ENCODE peak calls at places on chromosome 2, in six cellular contexts. R is left lung; V is effector memory CD4-positive, alpha-beta T cell; M is psoas muscle; W is cardiac muscle cell; T is HCT116. E is an unnamed sample.

GRCh38 chr2:86622409-86622877 is 1.2 kb downstream of the RNF103 start:
- DNase-seq in M (no peak), T (no peak), R (no peak), W (peak; percentile 22), V (no peak), E (peak; percentile 17)

GRCh38 chr2:1605659-1606400 is 138.5 kb downstream of the PXDN start:
- DNase-seq in V (no peak), R (no peak), T (no peak), M (peak; percentile 38), W (peak; percentile 40), E (no peak)

GRCh38 chr2:1911811-1912210 is 167.5 kb upstream of the PXDN start:
- DNase-seq in R (no peak), V (no peak), W (no peak), T (no peak), M (no peak), E (no peak)

GRCh38 chr2:150165479-150165878 is 322.0 kb downstream of the RND3 start:
- DNase-seq in T (no peak), W (peak; percentile 48), V (no peak), R (no peak), M (no peak), E (no peak)

GRCh38 chr2:183680573-183680972 is 556.3 kb downstream of the NUP35 start:
- DNase-seq in V (no peak), R (no peak), W (no peak), T (no peak), M (no peak), E (no peak)

GRCh38 chr2:120670371-120670770 is 65.3 kb upstream of the GLI2 start:
- DNase-seq in T (no peak), V (no peak), W (no peak), M (no peak), R (no peak), E (no peak)

GRCh38 chr2:10457846-10458563 is 9.9 kb upstream of the ODC1 start:
- DNase-seq in W (peak; percentile 74), T (no peak), R (peak; percentile 18), M (no peak), V (no peak), E (no peak)

GRCh38 chr2:144516417-144516980 is 3.4 kb downstream of the ZEB2 start:
- DNase-seq in W (no peak), R (peak; percentile 85), M (peak; percentile 45), T (no peak), V (no peak), E (no peak)

GRCh38 chr2:71974846-71975245 is 172.8 kb downstream of the CYP26B1 start:
- DNase-seq in W (peak; percentile 64), M (no peak), V (no peak), R (no peak), T (no peak), E (no peak)

GRCh38 chr2:12856934-12857660 is 140.4 kb downstream of the TRIB2 start:
- DNase-seq in R (no peak), V (no peak), T (no peak), M (no peak), W (peak; percentile 87), E (peak; percentile 83)

GRCh38 chr2:236712304-236712703 is 142.7 kb downstream of the ACKR3 start:
- DNase-seq in M (no peak), V (no peak), R (no peak), W (peak; percentile 32), T (no peak), E (no peak)

GRCh38 chr2:200156140-200156858 is 150.2 kb upstream of the SPATS2L start:
- DNase-seq in V (no peak), W (peak; percentile 90), R (no peak), T (no peak), M (no peak), E (no peak)

GRCh38 chr2:84841577-84841976 is 39.3 kb downstream of the TRABD2A start:
- DNase-seq in W (no peak), R (no peak), V (no peak), T (no peak), M (no peak), E (no peak)

GRCh38 chr2:211085056-211085680 is 528.8 kb downstream of the CPS1 start:
- DNase-seq in M (no peak), T (peak; percentile 44), W (peak; percentile 57), R (no peak), V (no peak), E (peak; percentile 3)

GRCh38 chr2:127094509-127095366 is 12.2 kb downstream of the BIN1 start:
- DNase-seq in W (no peak), V (no peak), T (no peak), R (peak; percentile 78), M (peak; percentile 88), E (no peak)

GRCh38 chr2:100683231-100683630 is 120.4 kb downstream of the PDCL3 start:
- DNase-seq in T (no peak), V (no peak), W (no peak), R (no peak), M (no peak), E (no peak)

GRCh38 chr2:133292267-133292666 is 276.0 kb downstream of the NCKAP5 start:
- DNase-seq in T (no peak), V (no peak), M (no peak), R (no peak), W (no peak), E (no peak)

GRCh38 chr2:46812381-46813024 is 103.1 kb downstream of the MCFD2 start:
- DNase-seq in M (peak; percentile 82), V (no peak), T (no peak), R (no peak), W (peak; percentile 98), E (no peak)

GRCh38 chr2:109604597-109604996 is 9.2 kb downstream of the SEPTIN10 start:
- DNase-seq in R (peak; percentile 80), W (peak; percentile 23), T (peak; percentile 87), V (no peak), M (no peak), E (no peak)

GRCh38 chr2:177161741-177162440 is 50.7 kb upstream of the HNRNPA3 start:
- DNase-seq in W (peak; percentile 57), V (no peak), T (no peak), M (no peak), R (no peak), E (peak; percentile 29)

GRCh38 chr2:189421644-189422043 is 19.6 kb upstream of the WDR75 start:
- DNase-seq in T (no peak), W (peak; percentile 87), R (no peak), V (no peak), M (no peak), E (no peak)
- H3K4me1 ChIP-seq in T (no peaks in the 10 kb centered on the region), W (no peaks in the 10 kb centered on the region), R (no peaks in the 10 kb centered on the region), V (no peaks in the 10 kb centered on the region), M (no peaks in the 10 kb centered on the region), E (no peaks in the 10 kb centered on the region)

GRCh38 chr2:42925742-42926437 is 133.5 kb upstream of the HAAO start:
- DNase-seq in M (peak; percentile 43), V (no peak), R (no peak), W (no peak), T (no peak), E (no peak)
- H3K27ac ChIP-seq in M (peak overlapping the region; percentile 81), V (no peak overlapping the region), R (peak overlapping the region; percentile 73), W (no peak overlapping the region), T (no peak overlapping the region), E (no peak overlapping the region)

DNA sequence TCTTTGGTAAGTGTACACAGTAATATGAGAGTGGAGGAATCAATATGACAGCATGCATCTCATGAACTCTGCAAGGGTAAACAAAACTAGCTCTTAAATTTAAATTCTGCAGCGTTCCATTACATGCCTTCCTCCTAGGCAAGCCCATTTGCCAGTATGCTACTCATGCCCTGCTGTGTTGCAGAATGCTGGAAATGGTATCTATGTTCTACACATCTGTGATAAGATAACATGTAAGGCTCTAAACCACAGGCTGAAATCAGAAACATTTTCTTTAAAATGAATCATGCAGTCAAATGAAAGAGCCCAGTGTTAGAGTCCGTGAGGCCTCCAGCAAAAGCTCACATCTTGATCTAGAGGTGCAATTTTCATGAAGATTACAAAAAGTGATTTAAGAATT is 112.8 kb upstream of the FN1 start:
- DNase-seq in M (no peak), R (no peak), V (no peak), T (no peak), W (peak; percentile 87), E (no peak)
- H3K4me1 ChIP-seq in M (no peaks in the 10 kb centered on the region), R (no peaks in the 10 kb centered on the region), V (no peaks in the 10 kb centered on the region), T (no peaks in the 10 kb centered on the region), W (no peaks in the 10 kb centered on the region), E (no peaks in the 10 kb centered on the region)

GRCh38 chr2:140947236-140947635 is 1183.6 kb downstream of the LRP1B start:
- DNase-seq in R (no peak), M (no peak), T (no peak), V (no peak), W (no peak), E (no peak)
- H3K27ac ChIP-seq in R (no peak overlapping the region), M (no peak overlapping the region), T (no peak overlapping the region), V (no peak overlapping the region), W (no peak overlapping the region), E (no peak overlapping the region)

GRCh38 chr2:213235741-213236140 is 48.5 kb upstream of the SPAG16 start:
- DNase-seq in M (no peak), W (no peak), R (no peak), T (no peak), V (no peak), E (no peak)
- H3K4me1 ChIP-seq in M (no peaks in the 10 kb centered on the region), W (no peaks in the 10 kb centered on the region), R (no peaks in the 10 kb centered on the region), T (peaks cover 10% of the 10 kb centered on the region), V (peaks cover 5% of the 10 kb centered on the region), E (no peaks in the 10 kb centered on the region)

DNA sequence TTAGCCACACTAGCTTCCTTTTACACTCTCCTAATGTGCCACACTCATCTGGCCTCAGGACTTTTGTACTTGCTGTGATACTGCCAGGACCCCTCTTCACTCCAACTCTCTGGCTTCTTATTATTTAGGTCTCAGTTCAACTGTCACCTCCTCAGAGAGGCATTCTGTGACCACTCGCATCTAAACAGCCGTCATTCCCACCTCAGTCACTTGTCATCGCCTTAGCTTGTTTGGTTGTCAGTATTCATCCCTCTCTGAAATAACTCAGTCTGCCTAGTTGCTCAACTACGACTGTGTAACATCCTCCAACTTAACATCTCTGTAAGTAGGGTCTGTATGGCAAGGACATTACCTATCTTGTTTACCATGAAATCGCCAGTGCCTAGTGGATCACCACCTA is 27.2 kb downstream of the MGAT4A start:
- DNase-seq in M (no peak), R (no peak), T (no peak), V (no peak), W (no peak), E (no peak)
- H3K27ac ChIP-seq in M (no peak overlapping the region), R (peak overlapping the region; percentile 6), T (no peak overlapping the region), V (no peak overlapping the region), W (no peak overlapping the region), E (peak overlapping the region; percentile 36)